ENCODE peak calls at places on chromosomes 7 and 10, in four cellular contexts. G is mesenchymal stem cell, K is H9, R is IMR-90. E is an unnamed sample.

GRCh38 chr10:2953495-2953894 is 113.9 kb upstream of the PFKP start:
- DNase-seq in K (no peak), G (peak), R (no peak), E (no peak)

GRCh38 chr7:144834516-144835165 is 1.2 kb downstream of the TPK1 start:
- DNase-seq in K (no peak), R (no peak), G (no peak), E (no peak)

GRCh38 chr7:14902589-14902963 is at the start of gene DGKB:
- DNase-seq in R (peak), G (peak), K (peak), E (peak)

GRCh38 chr10:61890430-61890829 is 11.1 kb upstream of the ARID5B start:
- DNase-seq in G (no peak), R (peak), K (no peak), E (no peak)

GRCh38 chr7:81871606-81872265 is 101.9 kb upstream of the HGF start:
- DNase-seq in K (no peak), R (no peak), G (no peak), E (no peak)

GRCh38 chr7:17408904-17409290 is 110.4 kb downstream of the AHR start:
- DNase-seq in R (peak), G (no peak), K (no peak), E (no peak)

GRCh38 chr10:5094265-5095205 is at the start of gene AKR1C3:
- DNase-seq in G (peak), K (peak), R (peak), E (peak)

GRCh38 chr10:62815373-62816111 is 624 bp downstream of the EGR2 start:
- DNase-seq in G (peak), K (peak), R (no peak), E (peak)

GRCh38 chr10:71985542-71986250 is 21.5 kb downstream of the CHST3 start:
- DNase-seq in R (peak), K (no peak), G (peak), E (no peak)

GRCh38 chr7:151631968-151632749 is 112.5 kb upstream of the RHEB start:
- DNase-seq in K (peak), R (peak), G (peak), E (peak)

GRCh38 chr10:68981074-68981473 is 7.5 kb upstream of the KIFBP start:
- DNase-seq in R (no peak), G (peak), K (no peak), E (peak)

GRCh38 chr10:31606841-31607240 is 287.8 kb downstream of the ZEB1 start:
- DNase-seq in R (peak), K (no peak), G (peak), E (no peak)

GRCh38 chr10:31604141-31604540 is 285.1 kb downstream of the ZEB1 start:
- DNase-seq in R (peak), G (no peak), K (no peak), E (peak)

GRCh38 chr10:31604646-31605170 is 285.7 kb downstream of the ZEB1 start:
- DNase-seq in K (peak), G (no peak), R (no peak), E (no peak)

GRCh38 chr10:31605846-31606543 is 287.0 kb downstream of the ZEB1 start:
- DNase-seq in R (no peak), G (peak), K (no peak), E (no peak)

DNA sequence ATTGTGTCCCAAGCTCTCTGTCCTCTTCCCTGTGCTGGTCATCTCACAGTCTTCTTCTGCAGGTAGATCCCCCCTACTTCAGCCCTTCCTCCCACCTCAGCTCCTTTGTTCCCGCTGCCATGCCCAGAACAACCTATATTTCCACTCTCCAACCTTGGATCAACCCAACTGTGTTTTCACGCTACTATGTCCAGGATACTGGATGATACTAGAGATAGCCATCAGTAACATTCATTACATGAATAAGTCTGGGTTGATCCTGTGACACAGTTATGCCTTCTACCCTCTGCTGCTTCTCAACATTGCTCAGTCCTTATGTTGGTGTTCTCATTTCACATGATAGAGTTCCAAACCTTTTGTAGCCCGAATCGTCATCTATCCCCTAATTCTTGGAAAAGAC is 286.4 kb downstream of the ZEB1 start:
- DNase-seq in G (no peak), K (peak), R (no peak), E (no peak)
- H3K18ac ChIP-seq in G (no peak), K (no peak), R (no peak), E (no peak)

GRCh38 chr7:95594185-95594584 is 2.1 kb downstream of the PDK4 start:
- DNase-seq in K (no peak), G (no peak), R (no peak), E (no peak)

GRCh38 chr7:95599069-95599468 is 2.8 kb upstream of the PDK4 start:
- DNase-seq in K (no peak), G (no peak), R (no peak), E (no peak)

GRCh38 chr7:95598511-95598910 is 2.2 kb upstream of the PDK4 start:
- DNase-seq in G (no peak), K (no peak), R (no peak), E (no peak)

GRCh38 chr7:95595825-95596182 is 512 bp downstream of the PDK4 start:
- DNase-seq in K (peak), G (no peak), R (no peak), E (no peak)

GRCh38 chr7:95596183-95597135 is at the start of gene PDK4:
- DNase-seq in R (peak), G (peak), K (peak), E (peak)
- H3K23ac ChIP-seq in R (no peak), G (peak), K (no peak), E (no peak)

GRCh38 chr7:50608196-50608906 is 43.1 kb upstream of the DDC start:
- DNase-seq in R (no peak), G (peak), K (no peak), E (no peak)

GRCh38 chr7:50613473-50613872 is 48.3 kb upstream of the DDC start:
- DNase-seq in R (no peak), K (no peak), G (no peak), E (no peak)

GRCh38 chr7:50612704-50613103 is 47.5 kb upstream of the DDC start:
- DNase-seq in R (no peak), G (no peak), K (no peak), E (no peak)

GRCh38 chr7:50607524-50608125 is 42.4 kb upstream of the DDC start:
- DNase-seq in G (no peak), R (peak), K (no peak), E (peak)

GRCh38 chr7:50610521-50611277 is 45.5 kb upstream of the DDC start:
- DNase-seq in R (peak), K (no peak), G (no peak), E (no peak)
- H3K18ac ChIP-seq in R (no peak), K (no peak), G (no peak), E (no peak)

GRCh38 chr10:131844546-131845084 is 56.2 kb upstream of the PPP2R2D start:
- DNase-seq in G (no peak), R (no peak), K (peak), E (no peak)

GRCh38 chr10:131845505-131846223 is 55.1 kb upstream of the PPP2R2D start:
- DNase-seq in R (no peak), K (peak), G (no peak), E (no peak)

GRCh38 chr10:131843089-131843595 is 57.7 kb upstream of the PPP2R2D start:
- DNase-seq in K (peak), R (no peak), G (no peak), E (no peak)

GRCh38 chr10:131842351-131843088 is 58.3 kb upstream of the PPP2R2D start:
- DNase-seq in K (peak), G (no peak), R (no peak), E (no peak)

DNA sequence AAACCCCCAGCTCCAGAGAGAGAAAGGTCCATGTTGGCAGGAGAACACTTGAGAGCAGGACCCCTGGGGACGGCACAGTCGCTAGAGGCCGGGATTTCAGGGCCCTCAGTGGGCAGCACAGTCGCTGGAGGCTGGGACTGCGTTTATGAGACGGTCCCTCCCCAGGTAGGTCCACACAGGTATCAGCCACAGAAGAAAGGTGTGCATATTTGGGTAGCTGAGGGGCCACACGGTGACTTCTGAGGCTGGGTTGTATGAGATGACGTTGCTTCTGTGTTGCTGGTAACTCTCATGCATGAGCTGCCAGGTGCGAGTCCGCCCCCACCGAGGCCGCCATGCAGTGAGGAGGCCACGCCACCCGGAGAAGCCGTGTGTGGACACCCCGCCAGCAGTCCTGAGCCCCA is 56.9 kb upstream of the PPP2R2D start:
- DNase-seq in G (no peak), R (no peak), K (peak), E (no peak)
- H3K23ac ChIP-seq in G (no peak), R (no peak), K (no peak), E (no peak)

GRCh38 chr7:88095-88926 is 104.1 kb upstream of the FAM20C start:
- DNase-seq in G (no peak), R (no peak), K (no peak), E (peak)

GRCh38 chr7:86629-87028 is 105.7 kb upstream of the FAM20C start:
- DNase-seq in K (no peak), R (no peak), G (no peak), E (no peak)

GRCh38 chr7:87047-87446 is 105.3 kb upstream of the FAM20C start:
- DNase-seq in R (no peak), K (no peak), G (no peak), E (no peak)

GRCh38 chr7:88927-89921 is 103.1 kb upstream of the FAM20C start:
- DNase-seq in K (no peak), R (peak), G (peak), E (no peak)

GRCh38 chr7:87671-88070 is 104.7 kb upstream of the FAM20C start:
- DNase-seq in R (no peak), K (no peak), G (no peak), E (no peak)
- H3K18ac ChIP-seq in R (peak), K (no peak), G (no peak), E (no peak)

GRCh38 chr7:116062666-116063065 is 32.1 kb upstream of the TFEC start:
- DNase-seq in G (no peak), K (no peak), R (peak), E (no peak)
- H3K23ac ChIP-seq in G (no peak), K (no peak), R (no peak), E (no peak)

GRCh38 chr10:77360835-77361234 is 276.8 kb downstream of the KCNMA1 start:
- DNase-seq in R (no peak), G (no peak), K (no peak), E (no peak)
- H3K18ac ChIP-seq in R (no peak), G (no peak), K (no peak), E (no peak)

DNA sequence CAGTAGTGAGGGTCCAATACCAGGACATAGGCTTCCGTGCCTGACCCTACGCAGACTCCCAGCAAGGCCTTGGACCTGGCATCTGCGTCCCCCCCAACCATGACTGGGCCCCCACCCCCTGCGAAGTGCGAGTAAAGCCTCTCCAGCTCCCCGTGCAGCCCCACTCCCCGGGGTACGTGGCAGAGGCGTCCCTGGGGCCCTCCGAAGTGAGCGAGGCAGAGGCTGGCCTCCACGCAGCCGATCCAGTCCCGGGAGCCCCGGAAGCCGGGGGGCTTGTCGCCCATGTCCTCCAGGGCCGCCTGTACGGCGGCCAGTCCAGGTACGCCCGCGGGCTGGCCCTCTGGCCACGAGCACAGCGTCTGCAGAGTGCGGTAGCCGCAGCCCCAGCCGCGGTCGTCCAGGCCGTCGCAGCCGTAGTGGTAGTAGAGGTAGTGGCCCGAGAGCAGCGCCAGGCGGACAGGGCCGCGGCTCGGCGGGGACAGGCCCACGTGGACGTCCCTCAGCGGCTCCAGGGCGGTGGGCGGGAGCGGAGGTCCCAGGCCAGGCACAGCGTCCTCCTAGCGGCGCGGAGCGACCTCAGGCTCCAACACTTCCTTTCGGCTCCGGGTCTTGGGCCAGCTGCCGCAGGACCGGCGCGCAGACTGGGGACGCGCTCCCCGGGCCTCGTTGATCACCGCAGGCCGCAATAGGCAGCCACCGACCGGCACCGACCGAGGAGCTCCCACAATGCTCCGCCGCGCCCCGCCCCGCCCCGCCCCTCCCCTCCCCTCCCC is at the start of gene UFSP1:
- DNase-seq in G (no peak), K (peak), R (no peak), E (no peak)
- H3K23ac ChIP-seq in G (peak), K (no peak), R (peak), E (peak)

E was measured in mesendoderm.